ENCODE peak calls at places on chromosomes 16 and 17, in eight cellular contexts. One of them, this sample, is unnamed.

GRCh38 chr16:78184554-78185183 is 85.2 kb downstream of the WWOX start:
- DNase-seq in brain microvascular endothelial cell: peak
- DNase-seq in NCI-H1436: no peak
- DNase-seq in sigmoid colon: no peak
- DNase-seq in GM23338: no peak
- DNase-seq in AG09319: peak
- DNase-seq in colonic mucosa: no peak
- DNase-seq in AG04449: no peak
- DNase-seq in this sample: no peak

GRCh38 chr17:52035336-52035915 is 123.1 kb downstream of the CA10 start:
- DNase-seq in brain microvascular endothelial cell: no peak
- DNase-seq in NCI-H1436: no peak
- DNase-seq in sigmoid colon: no peak
- DNase-seq in GM23338: no peak
- DNase-seq in AG09319: no peak
- DNase-seq in colonic mucosa: no peak
- DNase-seq in AG04449: no peak
- DNase-seq in this sample: no peak

GRCh38 chr17:2195729-2196128 is 107.9 kb downstream of the SMG6 start:
- DNase-seq in brain microvascular endothelial cell: peak
- DNase-seq in NCI-H1436: no peak
- DNase-seq in sigmoid colon: no peak
- DNase-seq in GM23338: no peak
- DNase-seq in AG09319: no peak
- DNase-seq in colonic mucosa: no peak
- DNase-seq in AG04449: no peak
- DNase-seq in this sample: no peak

GRCh38 chr17:49964539-49965521 is 4.2 kb upstream of the DLX4 start:
- DNase-seq in brain microvascular endothelial cell: no peak
- DNase-seq in NCI-H1436: no peak
- DNase-seq in sigmoid colon: no peak
- DNase-seq in GM23338: peak
- DNase-seq in AG09319: no peak
- DNase-seq in colonic mucosa: no peak
- DNase-seq in AG04449: no peak
- DNase-seq in this sample: no peak

GRCh38 chr17:12312692-12313091 is 292.0 kb downstream of the MAP2K4 start:
- DNase-seq in brain microvascular endothelial cell: no peak
- DNase-seq in NCI-H1436: no peak
- DNase-seq in sigmoid colon: no peak
- DNase-seq in GM23338: no peak
- DNase-seq in AG09319: no peak
- DNase-seq in colonic mucosa: no peak
- DNase-seq in AG04449: no peak
- DNase-seq in this sample: no peak

GRCh38 chr17:60151355-60151754 is 1.6 kb downstream of the CA4 start:
- DNase-seq in brain microvascular endothelial cell: no peak
- DNase-seq in NCI-H1436: no peak
- DNase-seq in sigmoid colon: no peak
- DNase-seq in GM23338: peak
- DNase-seq in AG09319: no peak
- DNase-seq in colonic mucosa: no peak
- DNase-seq in AG04449: no peak
- DNase-seq in this sample: no peak

GRCh38 chr16:86090461-86091170 is 191.7 kb downstream of the IRF8 start:
- DNase-seq in brain microvascular endothelial cell: no peak
- DNase-seq in NCI-H1436: no peak
- DNase-seq in sigmoid colon: peak
- DNase-seq in GM23338: no peak
- DNase-seq in AG09319: no peak
- DNase-seq in colonic mucosa: no peak
- DNase-seq in AG04449: no peak
- DNase-seq in this sample: no peak

GRCh38 chr17:65696739-65697394 is 135.4 kb upstream of the AXIN2 start:
- DNase-seq in brain microvascular endothelial cell: peak
- DNase-seq in NCI-H1436: no peak
- DNase-seq in sigmoid colon: no peak
- DNase-seq in GM23338: no peak
- DNase-seq in AG09319: no peak
- DNase-seq in colonic mucosa: no peak
- DNase-seq in AG04449: peak
- DNase-seq in this sample: no peak

GRCh38 chr16:64751906-64752305 is 370.0 kb downstream of the CDH11 start:
- DNase-seq in brain microvascular endothelial cell: peak
- DNase-seq in NCI-H1436: no peak
- DNase-seq in sigmoid colon: no peak
- DNase-seq in GM23338: no peak
- DNase-seq in AG09319: no peak
- DNase-seq in colonic mucosa: no peak
- DNase-seq in AG04449: peak
- DNase-seq in this sample: no peak

GRCh38 chr16:87762071-87762571 is 3.7 kb downstream of the KLHDC4 start:
- DNase-seq in brain microvascular endothelial cell: no peak
- DNase-seq in NCI-H1436: no peak
- DNase-seq in sigmoid colon: no peak
- DNase-seq in GM23338: no peak
- DNase-seq in AG09319: no peak
- DNase-seq in colonic mucosa: no peak
- DNase-seq in AG04449: no peak
- DNase-seq in this sample: peak

GRCh38 chr16:55263271-55264250 is 60.4 kb upstream of the IRX6 start:
- DNase-seq in brain microvascular endothelial cell: no peak
- DNase-seq in NCI-H1436: no peak
- DNase-seq in sigmoid colon: no peak
- DNase-seq in GM23338: no peak
- DNase-seq in AG09319: no peak
- DNase-seq in colonic mucosa: no peak
- DNase-seq in AG04449: no peak
- DNase-seq in this sample: no peak

GRCh38 chr16:66409156-66409555 is 17.9 kb upstream of the BEAN1 start:
- DNase-seq in brain microvascular endothelial cell: no peak
- DNase-seq in NCI-H1436: no peak
- DNase-seq in sigmoid colon: no peak
- DNase-seq in GM23338: no peak
- DNase-seq in AG09319: no peak
- DNase-seq in colonic mucosa: no peak
- DNase-seq in AG04449: no peak
- DNase-seq in this sample: no peak

GRCh38 chr16:89281189-89281577 is 63.7 kb downstream of the ZNF778 start:
- DNase-seq in brain microvascular endothelial cell: no peak
- DNase-seq in NCI-H1436: no peak
- DNase-seq in sigmoid colon: no peak
- DNase-seq in GM23338: no peak
- DNase-seq in AG09319: no peak
- DNase-seq in colonic mucosa: no peak
- DNase-seq in AG04449: no peak
- DNase-seq in this sample: no peak

GRCh38 chr17:74605361-74605760 is 13.3 kb upstream of the CD300LD start:
- DNase-seq in brain microvascular endothelial cell: peak
- DNase-seq in NCI-H1436: no peak
- DNase-seq in sigmoid colon: peak
- DNase-seq in GM23338: no peak
- DNase-seq in AG09319: peak
- DNase-seq in colonic mucosa: no peak
- DNase-seq in AG04449: peak
- DNase-seq in this sample: no peak

GRCh38 chr17:64418506-64419339 is 28.1 kb upstream of the PECAM1 start:
- DNase-seq in brain microvascular endothelial cell: peak
- DNase-seq in NCI-H1436: peak
- DNase-seq in sigmoid colon: peak
- DNase-seq in GM23338: peak
- DNase-seq in AG09319: peak
- DNase-seq in colonic mucosa: no peak
- DNase-seq in AG04449: peak
- DNase-seq in this sample: no peak

GRCh38 chr17:38797828-38798227 is 1.5 kb downstream of the PIP4K2B start:
- DNase-seq in brain microvascular endothelial cell: no peak
- DNase-seq in NCI-H1436: no peak
- DNase-seq in sigmoid colon: no peak
- DNase-seq in GM23338: no peak
- DNase-seq in AG09319: no peak
- DNase-seq in colonic mucosa: no peak
- DNase-seq in AG04449: no peak
- DNase-seq in this sample: no peak

GRCh38 chr17:27602721-27603445 is 28.1 kb upstream of the LGALS9 start:
- DNase-seq in brain microvascular endothelial cell: peak
- DNase-seq in NCI-H1436: peak
- DNase-seq in sigmoid colon: peak
- DNase-seq in GM23338: peak
- DNase-seq in AG09319: peak
- DNase-seq in colonic mucosa: peak
- DNase-seq in AG04449: no peak
- DNase-seq in this sample: peak

GRCh38 chr17:60134396-60135159 is 15.2 kb upstream of the CA4 start:
- DNase-seq in brain microvascular endothelial cell: peak
- DNase-seq in NCI-H1436: no peak
- DNase-seq in sigmoid colon: peak
- DNase-seq in GM23338: no peak
- DNase-seq in AG09319: no peak
- DNase-seq in colonic mucosa: peak
- DNase-seq in AG04449: no peak
- DNase-seq in this sample: no peak

GRCh38 chr17:33504571-33504970 is 211.5 kb upstream of the ASIC2 start:
- DNase-seq in brain microvascular endothelial cell: no peak
- DNase-seq in NCI-H1436: no peak
- DNase-seq in sigmoid colon: no peak
- DNase-seq in GM23338: no peak
- DNase-seq in AG09319: no peak
- DNase-seq in colonic mucosa: no peak
- DNase-seq in AG04449: no peak
- DNase-seq in this sample: no peak

GRCh38 chr17:58269557-58270291 is 11.0 kb downstream of the MPO start:
- DNase-seq in brain microvascular endothelial cell: no peak
- DNase-seq in NCI-H1436: no peak
- DNase-seq in sigmoid colon: no peak
- DNase-seq in GM23338: no peak
- DNase-seq in AG09319: no peak
- DNase-seq in colonic mucosa: no peak
- DNase-seq in AG04449: no peak
- DNase-seq in this sample: no peak

GRCh38 chr16:80080287-80080851 is 460.4 kb upstream of the DYNLRB2 start:
- DNase-seq in brain microvascular endothelial cell: no peak
- DNase-seq in NCI-H1436: no peak
- DNase-seq in sigmoid colon: no peak
- DNase-seq in GM23338: no peak
- DNase-seq in AG09319: no peak
- DNase-seq in colonic mucosa: no peak
- DNase-seq in AG04449: no peak
- DNase-seq in this sample: no peak

GRCh38 chr17:8189041-8189710 is 804 bp downstream of the BORCS6 start:
- DNase-seq in brain microvascular endothelial cell: peak
- DNase-seq in NCI-H1436: no peak
- DNase-seq in sigmoid colon: no peak
- DNase-seq in GM23338: no peak
- DNase-seq in AG09319: no peak
- DNase-seq in colonic mucosa: peak
- DNase-seq in AG04449: no peak
- DNase-seq in this sample: peak

GRCh38 chr17:49383048-49383447 is 21.0 kb upstream of the ZNF652 start:
- DNase-seq in brain microvascular endothelial cell: no peak
- DNase-seq in NCI-H1436: no peak
- DNase-seq in sigmoid colon: no peak
- DNase-seq in GM23338: no peak
- DNase-seq in AG09319: no peak
- DNase-seq in colonic mucosa: no peak
- DNase-seq in AG04449: no peak
- DNase-seq in this sample: no peak

GRCh38 chr17:40486513-40487370 is 14.7 kb downstream of the TNS4 start:
- DNase-seq in brain microvascular endothelial cell: peak
- DNase-seq in NCI-H1436: no peak
- DNase-seq in sigmoid colon: no peak
- DNase-seq in GM23338: no peak
- DNase-seq in AG09319: no peak
- DNase-seq in colonic mucosa: no peak
- DNase-seq in AG04449: peak
- DNase-seq in this sample: no peak

GRCh38 chr16:84362410-84362809 is 5.9 kb upstream of the ATP2C2 start:
- DNase-seq in brain microvascular endothelial cell: no peak
- DNase-seq in NCI-H1436: no peak
- DNase-seq in sigmoid colon: no peak
- DNase-seq in GM23338: peak
- DNase-seq in AG09319: no peak
- DNase-seq in colonic mucosa: peak
- DNase-seq in AG04449: no peak
- DNase-seq in this sample: no peak

GRCh38 chr16:70766176-70766575 is 34.8 kb downstream of the VAC14 start:
- DNase-seq in brain microvascular endothelial cell: no peak
- DNase-seq in NCI-H1436: no peak
- DNase-seq in sigmoid colon: no peak
- DNase-seq in GM23338: no peak
- DNase-seq in AG09319: no peak
- DNase-seq in colonic mucosa: no peak
- DNase-seq in AG04449: no peak
- DNase-seq in this sample: no peak

GRCh38 chr16:83717814-83718213 is 90.0 kb upstream of the HSBP1 start:
- DNase-seq in brain microvascular endothelial cell: peak
- DNase-seq in NCI-H1436: no peak
- DNase-seq in sigmoid colon: no peak
- DNase-seq in GM23338: no peak
- DNase-seq in AG09319: peak
- DNase-seq in colonic mucosa: no peak
- DNase-seq in AG04449: no peak
- DNase-seq in this sample: no peak

GRCh38 chr17:32609085-32609484 is 122.3 kb downstream of the CDK5R1 start:
- DNase-seq in brain microvascular endothelial cell: no peak
- DNase-seq in NCI-H1436: peak
- DNase-seq in sigmoid colon: no peak
- DNase-seq in GM23338: no peak
- DNase-seq in AG09319: no peak
- DNase-seq in colonic mucosa: peak
- DNase-seq in AG04449: no peak
- DNase-seq in this sample: peak

GRCh38 chr17:48995332-48995870 is 1.8 kb upstream of the IGF2BP1 start:
- DNase-seq in brain microvascular endothelial cell: no peak
- DNase-seq in NCI-H1436: no peak
- DNase-seq in sigmoid colon: no peak
- DNase-seq in GM23338: peak
- DNase-seq in AG09319: no peak
- DNase-seq in colonic mucosa: no peak
- DNase-seq in AG04449: no peak
- DNase-seq in this sample: no peak

GRCh38 chr17:77193653-77194052 is 52.9 kb downstream of the SEC14L1 start:
- DNase-seq in brain microvascular endothelial cell: no peak
- DNase-seq in NCI-H1436: no peak
- DNase-seq in sigmoid colon: no peak
- DNase-seq in GM23338: no peak
- DNase-seq in AG09319: no peak
- DNase-seq in colonic mucosa: no peak
- DNase-seq in AG04449: no peak
- DNase-seq in this sample: no peak

GRCh38 chr17:66547170-66547865 is 244.9 kb downstream of the PRKCA start:
- DNase-seq in brain microvascular endothelial cell: no peak
- DNase-seq in NCI-H1436: no peak
- DNase-seq in sigmoid colon: no peak
- DNase-seq in GM23338: no peak
- DNase-seq in AG09319: no peak
- DNase-seq in colonic mucosa: no peak
- DNase-seq in AG04449: no peak
- DNase-seq in this sample: no peak

GRCh38 chr16:10623059-10623458 is 42.7 kb upstream of the EMP2 start:
- DNase-seq in brain microvascular endothelial cell: no peak
- DNase-seq in NCI-H1436: no peak
- DNase-seq in sigmoid colon: no peak
- DNase-seq in GM23338: no peak
- DNase-seq in AG09319: no peak
- DNase-seq in colonic mucosa: no peak
- DNase-seq in AG04449: no peak
- DNase-seq in this sample: no peak

GRCh38 chr17:30378191-30378796 is 433 bp upstream of the CPD start:
- DNase-seq in brain microvascular endothelial cell: no peak
- DNase-seq in NCI-H1436: peak
- DNase-seq in sigmoid colon: peak
- DNase-seq in GM23338: peak
- DNase-seq in AG09319: no peak
- DNase-seq in colonic mucosa: peak
- DNase-seq in AG04449: no peak
- DNase-seq in this sample: peak